ENCODE peak calls at places on chromosomes 6 and 20, in four cellular contexts. F is NCI-H2171 treated with DMSO at 0.1 percent for 48 hours, G is GF-D8, I is T-helper 2 cell. J is an unnamed sample.

GRCh38 chr6:2731281-2731909 is 19.3 kb downstream of the MYLK4 start:
- DNase-seq in F (no peak), G (no peak), I (no peak), J (no peak)

GRCh38 chr6:112665114-112665513 is 318.0 kb downstream of the RFPL4B start:
- DNase-seq in F (no peak), G (no peak), I (no peak), J (no peak)

GRCh38 chr6:15375638-15376290 is 129.9 kb downstream of the JARID2 start:
- DNase-seq in F (no peak), G (no peak), I (no peak), J (no peak)

GRCh38 chr6:89351632-89352328 is 742 bp downstream of the UBE2J1 start:
- DNase-seq in F (peak; percentile 52), G (no peak), I (no peak), J (no peak)

GRCh38 chr6:146889303-146889702 is 290.5 kb downstream of the ADGB start:
- DNase-seq in F (no peak), G (no peak), I (no peak), J (no peak)

GRCh38 chr6:67883500-67884366 is 751.3 kb upstream of the ADGRB3 start:
- DNase-seq in F (no peak), G (no peak), I (no peak), J (no peak)

GRCh38 chr20:44470327-44470726 is 5.3 kb upstream of the TTPAL start:
- DNase-seq in F (no peak), G (no peak), I (no peak), J (no peak)

GRCh38 chr6:81613606-81614005 is 138.9 kb downstream of the TENT5A start:
- DNase-seq in F (no peak), G (peak; percentile 47), I (no peak), J (no peak)

GRCh38 chr20:14148042-14148441 is 152.7 kb downstream of the MACROD2 start:
- DNase-seq in F (no peak), G (no peak), I (no peak), J (no peak)

GRCh38 chr6:158923801-158924498 is 76.1 kb downstream of the RSPH3 start:
- DNase-seq in F (no peak), G (no peak), I (no peak), J (no peak)

GRCh38 chr6:158409451-158409850 is 97.2 kb downstream of the TULP4 start:
- DNase-seq in F (no peak), G (peak; percentile 53), I (no peak), J (no peak)

GRCh38 chr6:43790031-43790430 is 20.0 kb downstream of the VEGFA start:
- DNase-seq in F (no peak), G (peak; percentile 96), I (no peak), J (no peak)

GRCh38 chr20:58016779-58017178 is 211.7 kb downstream of the ANKRD60 start:
- DNase-seq in F (no peak), G (no peak), I (no peak), J (no peak)

GRCh38 chr6:113428702-113429101 is 428.4 kb upstream of the MARCKS start:
- DNase-seq in F (no peak), G (no peak), I (no peak), J (no peak)

GRCh38 chr6:36220211-36220610 is 23.7 kb downstream of the BRPF3 start:
- DNase-seq in F (no peak), G (no peak), I (no peak), J (no peak)

GRCh38 chr6:112214749-112215269 is 39.6 kb downstream of the LAMA4 start:
- DNase-seq in F (no peak), G (no peak), I (no peak), J (no peak)

GRCh38 chr6:140393665-140394064 is 1019.2 kb upstream of the CITED2 start:
- DNase-seq in F (no peak), G (no peak), I (no peak), J (no peak)

GRCh38 chr6:82365011-82365751 is 1.6 kb downstream of the TPBG start:
- DNase-seq in F (no peak), G (no peak), I (peak; percentile 6), J (no peak)

GRCh38 chr6:169799474-169799926 is 48.1 kb downstream of the ERMARD start:
- DNase-seq in F (no peak), G (no peak), I (no peak), J (no peak)

GRCh38 chr20:16803965-16804792 is 56.0 kb downstream of the OTOR start:
- DNase-seq in F (peak; percentile 65), G (no peak), I (no peak), J (no peak)

GRCh38 chr20:31674895-31675827 is 37.4 kb downstream of the COX4I2 start:
- DNase-seq in F (no peak), G (peak; percentile 96), I (peak; percentile 74), J (no peak)

GRCh38 chr6:154653853-154654252 is 79.4 kb upstream of the SCAF8 start:
- DNase-seq in F (no peak), G (no peak), I (no peak), J (no peak)

GRCh38 chr6:142132625-142133024 is at the start of gene GJE1:
- DNase-seq in F (no peak), G (no peak), I (no peak), J (no peak)

GRCh38 chr6:150004101-150004782 is 21.1 kb downstream of the RAET1L start:
- DNase-seq in F (no peak), G (no peak), I (peak; percentile 83), J (no peak)

GRCh38 chr20:59204201-59204894 is 40.7 kb downstream of the ZNF831 start:
- DNase-seq in F (no peak), G (no peak), I (no peak), J (no peak)

GRCh38 chr20:5080384-5080877 is 39.3 kb downstream of the PCNA start:
- DNase-seq in F (no peak), G (peak; percentile 96), I (no peak), J (no peak)

GRCh38 chr20:5073154-5074049 is 46.4 kb downstream of the PCNA start:
- DNase-seq in F (no peak), G (peak; percentile 43), I (no peak), J (no peak)

GRCh38 chr6:35099116-35099515 is 42.0 kb downstream of the TCP11 start:
- DNase-seq in F (no peak), G (no peak), I (no peak), J (no peak)